ENCODE peak calls at places on chromosomes 3 and 15, in five cellular contexts. W is K562, V is GM12878, J is SK-N-SH, P is HepG2. Q is an unnamed sample.

GRCh38 chr3:113205481-113205880 is 5.9 kb upstream of the BOC start:
- DNase-seq in W (no peak), V (no peak), J (no peak), P (no peak), Q (no peak)

GRCh38 chr3:21747376-21747775 is 3.6 kb downstream of the ZNF385D start:
- DNase-seq in W (no peak), V (no peak), J (no peak), P (no peak), Q (no peak)

GRCh38 chr3:78641703-78642102 is 1126.1 kb downstream of the ROBO1 start:
- DNase-seq in W (no peak), V (no peak), J (no peak), P (no peak), Q (no peak)

GRCh38 chr3:49756036-49756435 is 30.3 kb downstream of the IP6K1 start:
- DNase-seq in W (no peak), V (no peak), J (no peak), P (no peak), Q (no peak)

GRCh38 chr15:96687388-96688107 is 357.0 kb downstream of the NR2F2 start:
- DNase-seq in W (no peak), V (no peak), J (no peak), P (no peak), Q (no peak)

GRCh38 chr3:72446406-72447058 is 401.7 kb downstream of the SHQ1 start:
- DNase-seq in W (no peak), V (no peak), J (no peak), P (no peak), Q (peak; percentile 17)

GRCh38 chr3:52054689-52055511 is 1.5 kb downstream of the DUSP7 start:
- DNase-seq in W (no peak), V (no peak), J (peak; percentile 71), P (no peak), Q (no peak)

GRCh38 chr15:94119215-94119815 is 112.0 kb upstream of the MCTP2 start:
- DNase-seq in W (no peak), V (no peak), J (no peak), P (no peak), Q (peak; percentile 18)

GRCh38 chr3:51620543-51620942 is 50.5 kb upstream of the TEX264 start:
- DNase-seq in W (no peak), V (no peak), J (no peak), P (peak; percentile 25), Q (no peak)

GRCh38 chr15:68384451-68385239 is 47.3 kb downstream of the ITGA11 start:
- DNase-seq in W (no peak), V (no peak), J (peak; percentile 53), P (no peak), Q (no peak)

GRCh38 chr3:133377396-133377795 is 22.5 kb upstream of the BFSP2 start:
- DNase-seq in W (peak; percentile 24), V (no peak), J (peak; percentile 60), P (peak; percentile 28), Q (peak; percentile 33)

GRCh38 chr15:83913034-83913632 is 259.2 kb downstream of the ADAMTSL3 start:
- DNase-seq in W (no peak), V (no peak), J (no peak), P (no peak), Q (no peak)

GRCh38 chr3:44522494-44522933 is 32.5 kb upstream of the ZKSCAN7 start:
- DNase-seq in W (peak; percentile 22), V (no peak), J (no peak), P (peak; percentile 67), Q (no peak)

GRCh38 chr3:78857494-78858111 is 910.2 kb downstream of the ROBO1 start:
- DNase-seq in W (peak; percentile 0), V (no peak), J (no peak), P (no peak), Q (peak; percentile 22)

GRCh38 chr15:66963710-66964109 is 101.7 kb upstream of the SMAD3 start:
- DNase-seq in W (no peak), V (no peak), J (no peak), P (no peak), Q (no peak)

GRCh38 chr15:31023841-31024240 is 32.4 kb upstream of the MTMR10 start:
- DNase-seq in W (no peak), V (no peak), J (no peak), P (no peak), Q (no peak)

GRCh38 chr3:33077976-33078375 is 19.0 kb downstream of the GLB1 start:
- DNase-seq in W (peak; percentile 57), V (no peak), J (no peak), P (no peak), Q (no peak)

GRCh38 chr3:172203522-172204258 is 164.3 kb downstream of the FNDC3B start:
- DNase-seq in W (no peak), V (no peak), J (no peak), P (peak; percentile 98), Q (no peak)

GRCh38 chr15:75903331-75904240 is at the start of gene FBXO22:
- DNase-seq in W (peak; percentile 96), V (peak; percentile 68), J (peak; percentile 91), P (peak; percentile 82), Q (peak; percentile 93)

GRCh38 chr15:45186771-45187577 is 792 bp downstream of the SHF start:
- DNase-seq in W (no peak), V (no peak), J (peak; percentile 73), P (peak; percentile 28), Q (no peak)

GRCh38 chr3:179558742-179559364 is 3.9 kb upstream of the ACTL6A start:
- DNase-seq in W (peak; percentile 78), V (peak; percentile 12), J (peak; percentile 82), P (peak; percentile 48), Q (peak; percentile 48)

GRCh38 chr3:154971771-154972326 is 108.3 kb upstream of the MME start:
- DNase-seq in W (no peak), V (no peak), J (no peak), P (no peak), Q (no peak)

GRCh38 chr3:59407425-59407824 is 357.6 kb upstream of the CFAP20DC start:
- DNase-seq in W (no peak), V (no peak), J (no peak), P (no peak), Q (no peak)

GRCh38 chr15:93028632-93029612 is 60.1 kb downstream of the RGMA start:
- DNase-seq in W (no peak), V (no peak), J (no peak), P (no peak), Q (no peak)

GRCh38 chr3:152430223-152431002 is 161.7 kb downstream of the MBNL1 start:
- DNase-seq in W (no peak), V (no peak), J (no peak), P (no peak), Q (no peak)

GRCh38 chr15:92714071-92714456 is 58.5 kb upstream of the FAM174B start:
- DNase-seq in W (no peak), V (no peak), J (peak; percentile 83), P (no peak), Q (peak; percentile 37)

GRCh38 chr15:84734794-84735479 is 13.5 kb upstream of the ZNF592 start:
- DNase-seq in W (peak; percentile 94), V (peak; percentile 94), J (no peak), P (peak; percentile 56), Q (peak; percentile 50)

GRCh38 chr3:147356909-147357733 is 49.2 kb downstream of the ZIC4 start:
- DNase-seq in W (no peak), V (no peak), J (peak; percentile 55), P (no peak), Q (no peak)

GRCh38 chr3:72147600-72147999 is 362.7 kb upstream of the PROK2 start:
- DNase-seq in W (no peak), V (no peak), J (no peak), P (no peak), Q (no peak)

GRCh38 chr3:149717391-149718056 is 34.8 kb downstream of the COMMD2 start:
- DNase-seq in W (peak; percentile 49), V (no peak), J (peak; percentile 61), P (peak; percentile 51), Q (peak; percentile 58)

GRCh38 chr15:95259965-95260364 is 1028.6 kb downstream of the MCTP2 start:
- DNase-seq in W (peak; percentile 65), V (no peak), J (no peak), P (no peak), Q (no peak)

GRCh38 chr3:111143-112069 is 85.2 kb upstream of the CHL1 start:
- DNase-seq in W (no peak), V (peak; percentile 7), J (no peak), P (peak; percentile 6), Q (no peak)
- TF ChIP-seq FOXM1 in W (no peak), V (no peak), J (no peak), P (no peak), Q (no peak)

DNA sequence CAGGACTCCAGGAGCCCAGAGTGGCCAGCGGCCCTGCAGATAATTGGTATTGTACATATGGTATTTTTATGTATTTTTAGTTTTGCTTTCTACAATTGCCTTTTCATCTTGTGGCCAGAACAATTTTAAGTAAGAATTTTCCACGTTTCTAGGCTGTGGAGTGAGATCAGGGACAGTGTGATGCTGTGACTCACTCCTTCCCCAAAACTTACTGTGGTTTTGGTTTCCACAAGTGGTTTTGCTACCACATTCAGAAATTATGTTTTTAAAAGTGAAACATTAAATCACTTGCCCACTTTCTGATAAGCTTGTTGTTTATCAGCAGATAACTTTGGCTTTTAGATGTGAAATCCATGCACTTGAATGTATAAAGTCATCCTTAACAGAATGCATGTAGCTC is 192.1 kb upstream of the THRB start:
- DNase-seq in W (no peak), V (no peak), J (no peak), P (no peak), Q (no peak)
- TF ChIP-seq FOXM1 in W (no peak), V (no peak), J (no peak), P (no peak), Q (no peak)

GRCh38 chr3:186097663-186098451 is 11.0 kb downstream of the ETV5 start:
- DNase-seq in W (peak; percentile 35), V (no peak), J (peak; percentile 84), P (peak; percentile 99), Q (peak; percentile 71)
- TF ChIP-seq FOXM1 in W (no peak), V (no peak), J (no peak), P (no peak), Q (no peak)

GRCh38 chr3:170496868-170497140 is 78.1 kb downstream of the CLDN11 start:
- DNase-seq in W (no peak), V (no peak), J (no peak), P (no peak), Q (no peak)

GRCh38 chr3:170493712-170494182 is 75.1 kb downstream of the CLDN11 start:
- DNase-seq in W (peak; percentile 21), V (no peak), J (no peak), P (peak; percentile 79), Q (no peak)

GRCh38 chr3:170497197-170497596 is 78.5 kb downstream of the CLDN11 start:
- DNase-seq in W (no peak), V (no peak), J (no peak), P (no peak), Q (no peak)

GRCh38 chr3:170496026-170496867 is 77.6 kb downstream of the CLDN11 start:
- DNase-seq in W (peak; percentile 25), V (no peak), J (no peak), P (no peak), Q (no peak)

DNA sequence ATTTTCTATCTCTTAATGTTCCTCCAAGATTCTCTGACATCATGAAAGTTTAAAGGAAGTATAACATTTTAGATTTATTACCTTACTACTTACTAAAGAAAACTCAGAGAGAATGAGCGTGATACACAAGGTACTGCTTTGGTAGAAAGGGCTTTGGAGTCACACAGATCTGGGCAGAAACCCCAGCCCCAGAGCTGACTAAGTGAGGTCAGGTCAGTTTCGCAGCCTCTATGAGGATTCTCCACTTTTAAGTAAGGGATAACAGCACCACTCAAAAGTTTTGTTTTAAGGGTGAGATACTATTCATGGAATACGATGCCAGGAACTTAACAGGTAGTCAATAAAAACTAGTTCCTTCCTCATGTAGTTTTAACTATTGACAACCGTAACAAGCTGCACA is 76.1 kb downstream of the CLDN11 start:
- DNase-seq in W (no peak), V (no peak), J (no peak), P (no peak), Q (no peak)
- TF ChIP-seq FOXM1 in W (no peak), V (no peak), J (no peak), P (no peak), Q (no peak)